ENCODE peak calls at places on chromosomes 12 and 14, in eight cellular contexts. D is Panc1, B is HepG2, F is GM12878, U is HCT116, V is upper lobe of left lung, W is GM23338, N is K562. A is an unnamed sample.

GRCh38 chr12:1805441-1806081 is 14.8 kb upstream of the LRTM2 start:
- ATAC-seq in D (no peak), B (no peak), F (no peak), U (no peak), V (no peak), W (no peak), N (no peak), A (no peak)

GRCh38 chr14:89110110-89110509 is 285.7 kb downstream of the TTC8 start:
- ATAC-seq in D (no peak), B (no peak), F (no peak), U (no peak), V (no peak), W (no peak), N (no peak), A (no peak)

GRCh38 chr12:98894412-98895085 is 249.5 kb downstream of the APAF1 start:
- ATAC-seq in D (no peak), B (peak), F (no peak), U (no peak), V (peak), W (peak), N (no peak), A (no peak)

GRCh38 chr12:29158364-29158763 is 9.3 kb downstream of the FAR2 start:
- ATAC-seq in D (no peak), B (no peak), F (no peak), U (no peak), V (peak), W (no peak), N (no peak), A (no peak)

GRCh38 chr12:4775936-4776335 is 55.7 kb downstream of the GALNT8 start:
- ATAC-seq in D (no peak), B (no peak), F (no peak), U (no peak), V (no peak), W (no peak), N (no peak), A (no peak)

GRCh38 chr12:1197264-1198018 is 206.4 kb downstream of the ERC1 start:
- ATAC-seq in D (no peak), B (no peak), F (no peak), U (no peak), V (no peak), W (no peak), N (no peak), A (no peak)

GRCh38 chr14:46973295-46973694 is 321.7 kb upstream of the RPL10L start:
- ATAC-seq in D (no peak), B (no peak), F (no peak), U (no peak), V (no peak), W (no peak), N (no peak), A (no peak)

GRCh38 chr14:25350071-25350470 is 300.1 kb upstream of the STXBP6 start:
- ATAC-seq in D (no peak), B (no peak), F (no peak), U (no peak), V (peak), W (no peak), N (no peak), A (no peak)

GRCh38 chr14:34229140-34229539 is 232.9 kb downstream of the SPTSSA start:
- ATAC-seq in D (no peak), B (peak), F (peak), U (no peak), V (no peak), W (no peak), N (no peak), A (no peak)

GRCh38 chr12:108495823-108496579 is 19.1 kb upstream of the FICD start:
- ATAC-seq in D (no peak), B (no peak), F (no peak), U (no peak), V (no peak), W (no peak), N (no peak), A (no peak)

GRCh38 chr14:53093206-53093605 is 59.9 kb downstream of the DDHD1 start:
- ATAC-seq in D (no peak), B (no peak), F (no peak), U (no peak), V (no peak), W (no peak), N (no peak), A (no peak)

GRCh38 chr12:87323369-87323768 is 705.8 kb downstream of the C12orf50 start:
- ATAC-seq in D (no peak), B (no peak), F (no peak), U (no peak), V (peak), W (no peak), N (no peak), A (no peak)

GRCh38 chr12:66025477-66025876 is 105.1 kb downstream of the LLPH start:
- ATAC-seq in D (no peak), B (no peak), F (no peak), U (peak), V (no peak), W (no peak), N (no peak), A (no peak)

GRCh38 chr12:22396253-22396652 is 61.7 kb upstream of the ST8SIA1 start:
- ATAC-seq in D (no peak), B (no peak), F (peak), U (no peak), V (no peak), W (no peak), N (no peak), A (no peak)

GRCh38 chr12:7122876-7123769 is 5.6 kb downstream of the RBP5 start:
- ATAC-seq in D (no peak), B (peak), F (no peak), U (no peak), V (peak), W (no peak), N (peak), A (no peak)

GRCh38 chr12:108811411-108812185 is 45.8 kb downstream of the SSH1 start:
- ATAC-seq in D (no peak), B (no peak), F (no peak), U (no peak), V (no peak), W (no peak), N (no peak), A (no peak)

GRCh38 chr12:39897315-39897714 is 208.6 kb downstream of the SLC2A13 start:
- ATAC-seq in D (no peak), B (peak), F (no peak), U (no peak), V (no peak), W (no peak), N (no peak), A (no peak)

GRCh38 chr12:114213055-114213561 is 192.8 kb downstream of the TBX5 start:
- ATAC-seq in D (no peak), B (peak), F (no peak), U (peak), V (no peak), W (peak), N (peak), A (no peak)

GRCh38 chr12:10554971-10555481 is 49.3 kb downstream of the EIF2S3B start:
- ATAC-seq in D (no peak), B (no peak), F (no peak), U (no peak), V (no peak), W (no peak), N (no peak), A (no peak)

GRCh38 chr12:120698677-120699076 is 11.6 kb upstream of the UNC119B start:
- ATAC-seq in D (no peak), B (no peak), F (no peak), U (no peak), V (peak), W (no peak), N (no peak), A (no peak)

GRCh38 chr12:41188058-41188840 is at the start of gene PDZRN4:
- ATAC-seq in D (peak), B (no peak), F (no peak), U (no peak), V (peak), W (peak), N (no peak), A (peak)

GRCh38 chr12:127205781-127206535 is 1061.0 kb upstream of the TMEM132C start:
- ATAC-seq in D (no peak), B (no peak), F (no peak), U (no peak), V (peak), W (no peak), N (no peak), A (no peak)

GRCh38 chr14:71618716-71619115 is 313.5 kb upstream of the RGS6 start:
- ATAC-seq in D (no peak), B (no peak), F (peak), U (no peak), V (no peak), W (no peak), N (no peak), A (no peak)

GRCh38 chr12:92562063-92562734 is 140.6 kb upstream of the PLEKHG7 start:
- ATAC-seq in D (no peak), B (no peak), F (peak), U (no peak), V (no peak), W (no peak), N (no peak), A (peak)

GRCh38 chr12:59055204-59055839 is 135.0 kb upstream of the LRIG3 start:
- ATAC-seq in D (peak), B (no peak), F (peak), U (peak), V (no peak), W (no peak), N (no peak), A (peak)

GRCh38 chr14:63659726-63660125 is 18.1 kb upstream of the WDR89 start:
- ATAC-seq in D (no peak), B (no peak), F (no peak), U (no peak), V (no peak), W (no peak), N (no peak), A (no peak)

GRCh38 chr14:75163677-75164076 is 12.7 kb downstream of the TMED10 start:
- ATAC-seq in D (no peak), B (no peak), F (no peak), U (no peak), V (no peak), W (no peak), N (no peak), A (no peak)

GRCh38 chr14:66109426-66109825 is 376.7 kb upstream of the CCDC196 start:
- ATAC-seq in D (no peak), B (no peak), F (no peak), U (peak), V (no peak), W (no peak), N (no peak), A (no peak)

GRCh38 chr14:64640839-64641238 is 63.4 kb upstream of the PLEKHG3 start:
- ATAC-seq in D (no peak), B (no peak), F (no peak), U (no peak), V (no peak), W (no peak), N (no peak), A (no peak)

GRCh38 chr12:106342397-106343212 is 14.9 kb upstream of the POLR3B start:
- ATAC-seq in D (peak), B (peak), F (no peak), U (peak), V (peak), W (no peak), N (peak), A (peak)

GRCh38 chr14:64478634-64479250 is 13.4 kb downstream of the AKAP5 start:
- ATAC-seq in D (no peak), B (no peak), F (peak), U (no peak), V (no peak), W (no peak), N (no peak), A (no peak)

GRCh38 chr14:70563869-70564268 is 29.1 kb upstream of the ADAM20 start:
- ATAC-seq in D (no peak), B (no peak), F (no peak), U (no peak), V (no peak), W (no peak), N (no peak), A (no peak)

GRCh38 chr12:107929436-107929835 is 154.9 kb downstream of the ASCL4 start:
- ATAC-seq in D (peak), B (peak), F (peak), U (peak), V (peak), W (peak), N (peak), A (peak)

GRCh38 chr12:6824962-6825381 is 3.2 kb upstream of the P3H3 start:
- ATAC-seq in D (peak), B (no peak), F (no peak), U (no peak), V (no peak), W (no peak), N (no peak), A (no peak)

GRCh38 chr14:104786091-104786586 is 9.4 kb downstream of the AKT1 start:
- ATAC-seq in D (no peak), B (no peak), F (no peak), U (no peak), V (peak), W (no peak), N (no peak), A (peak)

GRCh38 chr14:27040552-27040951 is 442.7 kb upstream of the NOVA1 start:
- ATAC-seq in D (no peak), B (no peak), F (no peak), U (no peak), V (no peak), W (no peak), N (no peak), A (no peak)

GRCh38 chr12:57147641-57147944 is 174 bp upstream of the LRP1-AS start:
- ATAC-seq in D (no peak), B (peak), F (no peak), U (no peak), V (peak), W (peak), N (no peak), A (no peak)

GRCh38 chr12:57146925-57147640 is at the start of gene LRP1-AS:
- ATAC-seq in D (no peak), B (peak), F (no peak), U (no peak), V (no peak), W (peak), N (no peak), A (no peak)

GRCh38 chr12:57149309-57149900 is 2.0 kb upstream of the LRP1-AS start:
- ATAC-seq in D (no peak), B (peak), F (no peak), U (no peak), V (peak), W (no peak), N (no peak), A (peak)

GRCh38 chr12:57150400-57150799 is 3.0 kb upstream of the LRP1-AS start:
- ATAC-seq in D (no peak), B (no peak), F (no peak), U (no peak), V (no peak), W (peak), N (no peak), A (no peak)

DNA sequence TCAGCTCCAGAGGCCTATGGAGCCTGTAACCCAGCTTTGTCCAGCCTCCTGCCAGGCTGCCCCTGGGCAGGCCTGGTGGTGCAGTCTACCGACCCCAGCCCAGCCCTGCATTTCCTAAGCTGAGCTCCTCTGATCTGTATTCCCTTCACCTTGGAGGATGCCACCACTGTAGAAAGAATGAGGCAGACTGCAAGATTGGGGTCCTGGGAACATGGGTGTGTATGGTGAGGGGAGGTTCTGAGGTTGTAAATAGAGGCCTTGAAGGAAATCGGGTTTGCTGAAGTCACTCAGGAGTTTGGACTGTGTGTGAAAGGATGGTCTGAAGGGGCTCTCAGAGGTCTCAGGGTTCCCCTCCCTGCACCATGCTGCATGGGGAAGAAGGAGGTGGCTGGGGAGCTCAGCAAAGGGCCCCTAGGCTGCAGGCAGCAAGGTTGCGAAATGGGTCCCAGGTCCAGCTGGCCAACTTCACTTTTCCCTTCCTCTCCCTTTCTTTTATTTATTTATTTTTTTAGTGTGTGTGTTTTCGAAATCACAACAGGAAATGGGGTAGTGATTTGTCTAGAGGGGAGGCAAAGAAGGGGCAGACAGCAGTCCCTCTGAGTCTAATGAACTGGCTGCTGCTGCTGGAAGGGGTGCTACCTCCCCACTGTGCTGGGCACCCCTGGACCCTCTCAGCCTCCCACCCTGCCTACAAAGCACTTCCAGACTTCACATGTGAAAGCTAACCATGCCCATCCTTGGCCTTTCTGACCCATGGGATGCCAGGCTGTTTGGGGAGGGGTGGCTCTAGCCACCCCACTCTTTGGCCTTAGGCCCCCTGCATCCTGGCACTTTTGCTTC is 1.3 kb upstream of the LRP1-AS start:
- ATAC-seq in D (no peak), B (peak), F (no peak), U (no peak), V (peak), W (no peak), N (no peak), A (peak)
- TF ChIP-seq POLR2AphosphoS5 in D (no peak), B (no peak), F (no peak), U (no peak), V (no peak), W (no peak), N (no peak), A (no peak)

DNA sequence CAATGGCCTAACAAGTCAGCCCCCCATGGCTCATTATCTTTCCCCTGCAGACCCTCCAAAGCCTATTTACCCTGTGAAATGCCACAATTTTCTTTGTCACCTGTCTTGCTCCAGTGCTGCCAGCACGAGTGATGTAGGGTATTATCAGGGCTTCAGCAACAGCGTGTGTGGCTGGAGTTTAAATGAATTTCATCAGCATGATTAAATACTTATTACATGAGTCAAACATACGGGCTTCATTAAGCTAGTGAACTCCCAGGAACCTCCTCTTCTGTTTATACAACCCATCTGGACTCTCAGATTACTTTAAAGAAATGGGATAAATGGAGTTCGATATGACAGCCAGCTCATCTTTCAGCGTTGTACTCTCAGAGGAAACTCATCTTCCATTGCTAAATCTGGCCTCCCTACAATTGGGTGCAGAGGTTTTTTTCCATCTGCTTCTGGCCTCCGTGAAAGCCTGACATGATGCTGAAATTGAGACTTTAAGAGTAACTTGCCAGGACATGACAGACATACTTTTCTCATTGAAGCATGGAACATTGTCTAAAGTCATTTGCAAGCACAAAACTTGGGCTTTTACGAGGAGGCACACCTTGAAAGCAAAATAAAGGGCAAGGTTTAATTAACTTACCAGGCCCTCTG is 135.8 kb downstream of the TMEM30B start:
- ATAC-seq in D (no peak), B (no peak), F (no peak), U (no peak), V (peak), W (no peak), N (no peak), A (peak)
- TF ChIP-seq POLR2AphosphoS5 in D (no peak), B (no peak), F (no peak), U (no peak), V (no peak), W (no peak), N (no peak), A (peak)

DNA sequence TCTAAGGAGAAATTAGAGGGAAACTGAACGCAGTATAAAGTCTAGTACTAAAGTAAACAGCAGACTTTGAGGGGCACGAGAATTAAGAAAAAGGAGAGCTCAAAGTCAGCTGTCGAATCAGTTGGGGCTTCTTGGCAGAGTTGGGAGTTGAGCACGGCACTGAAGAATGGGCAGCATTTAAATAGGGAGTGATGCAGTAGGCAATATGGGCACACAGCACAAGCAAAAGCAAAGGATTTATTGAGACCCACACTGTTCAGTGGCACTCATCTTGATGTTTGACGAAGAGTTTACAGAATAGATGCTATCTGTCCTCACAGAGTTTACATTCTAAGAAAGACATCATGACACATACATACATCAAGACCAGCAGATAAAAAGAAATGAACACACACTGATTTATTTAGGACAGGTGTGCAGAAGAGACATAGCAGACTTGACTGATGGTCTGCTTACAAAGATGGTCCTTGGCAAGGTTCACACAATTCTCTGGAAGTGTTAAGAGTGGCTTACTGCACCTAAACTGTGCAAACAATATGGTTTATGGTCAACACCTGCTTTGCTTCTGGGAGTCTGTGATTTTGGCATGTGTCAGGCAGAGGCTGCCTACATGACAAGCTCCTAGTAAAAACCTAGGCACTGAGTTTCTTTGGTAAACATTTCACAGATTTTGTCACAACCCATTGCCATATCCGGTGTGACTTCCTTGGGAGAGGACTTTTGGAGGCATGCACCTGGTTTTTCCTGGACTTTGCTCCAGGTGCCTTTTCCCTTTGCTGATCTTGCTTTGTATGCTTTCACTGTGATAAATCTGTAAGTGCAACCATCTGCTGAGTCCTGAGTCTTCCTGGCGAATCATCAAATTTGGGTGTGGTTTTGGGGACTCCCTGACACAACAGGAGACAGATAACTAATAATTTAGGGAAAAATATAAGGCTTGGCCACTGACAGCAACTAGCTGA is 26.3 kb downstream of the ALKBH1 start:
- ATAC-seq in D (no peak), B (peak), F (no peak), U (no peak), V (no peak), W (no peak), N (no peak), A (no peak)
- TF ChIP-seq POLR2AphosphoS5 in D (no peak), B (no peak), F (no peak), U (no peak), V (no peak), W (no peak), N (no peak), A (no peak)

GRCh38 chr12:47818382-47818700 is 1.4 kb downstream of the HDAC7 start:
- ATAC-seq in D (peak), B (peak), F (no peak), U (no peak), V (no peak), W (no peak), N (peak), A (no peak)

GRCh38 chr12:47817272-47818006 is 2.3 kb downstream of the HDAC7 start:
- ATAC-seq in D (no peak), B (peak), F (no peak), U (no peak), V (no peak), W (no peak), N (no peak), A (no peak)

GRCh38 chr12:47818701-47819543 is 781 bp downstream of the HDAC7 start:
- ATAC-seq in D (peak), B (peak), F (peak), U (peak), V (peak), W (peak), N (peak), A (peak)

GRCh38 chr12:47816646-47817271 is 2.9 kb downstream of the HDAC7 start:
- ATAC-seq in D (no peak), B (no peak), F (no peak), U (no peak), V (no peak), W (no peak), N (no peak), A (no peak)

GRCh38 chr12:47818007-47818376 is 1.7 kb downstream of the HDAC7 start:
- ATAC-seq in D (no peak), B (no peak), F (no peak), U (no peak), V (no peak), W (no peak), N (no peak), A (no peak)
- TF ChIP-seq POLR2AphosphoS5 in D (no peak), B (no peak), F (no peak), U (no peak), V (no peak), W (no peak), N (no peak), A (no peak)

GRCh38 chr12:63423839-63424238 is 244.5 kb downstream of the DPY19L2 start:
- ATAC-seq in D (no peak), B (no peak), F (no peak), U (no peak), V (no peak), W (no peak), N (no peak), A (no peak)
- TF ChIP-seq POLR2AphosphoS5 in D (no peak), B (no peak), F (no peak), U (no peak), V (no peak), W (no peak), N (no peak), A (no peak)

A was measured in gastroesophageal sphincter.